ENCODE peak calls at places on chromosomes 7 and 10, in six cellular contexts. One of them, this sample, is unnamed.

GRCh38 chr7:37354661-37355131 is 94.0 kb downstream of the ELMO1 start:
- DNase-seq in hepatocyte: peak
- DNase-seq in NCI-H1417: no peak
- DNase-seq in SW480: peak
- DNase-seq in NCI-H1105: no peak
- DNase-seq in hypothalamus: no peak
- DNase-seq in this sample: no peak

GRCh38 chr7:7517661-7518236 is 17.9 kb downstream of the COL28A1 start:
- DNase-seq in hypothalamus: no peak
- DNase-seq in SW480: no peak
- DNase-seq in hepatocyte: no peak
- DNase-seq in NCI-H1105: no peak
- DNase-seq in NCI-H1417: no peak
- DNase-seq in this sample: no peak

GRCh38 chr10:13776861-13777301 is 190.1 kb downstream of the PRPF18 start:
- DNase-seq in NCI-H1417: no peak
- DNase-seq in hypothalamus: no peak
- DNase-seq in NCI-H1105: no peak
- DNase-seq in hepatocyte: no peak
- DNase-seq in SW480: no peak
- DNase-seq in this sample: no peak

GRCh38 chr10:69413221-69413865 is 3.4 kb downstream of the TACR2 start:
- DNase-seq in hypothalamus: peak
- DNase-seq in NCI-H1417: no peak
- DNase-seq in NCI-H1105: peak
- DNase-seq in hepatocyte: peak
- DNase-seq in SW480: peak
- DNase-seq in this sample: peak

GRCh38 chr10:44923611-44924010 is 12.5 kb downstream of the TMEM72 start:
- DNase-seq in NCI-H1105: no peak
- DNase-seq in hypothalamus: no peak
- DNase-seq in NCI-H1417: no peak
- DNase-seq in SW480: no peak
- DNase-seq in hepatocyte: no peak
- DNase-seq in this sample: no peak

GRCh38 chr7:68364871-68365625 is 1233.2 kb upstream of the AUTS2 start:
- DNase-seq in SW480: no peak
- DNase-seq in hypothalamus: no peak
- DNase-seq in NCI-H1417: no peak
- DNase-seq in NCI-H1105: no peak
- DNase-seq in hepatocyte: no peak
- DNase-seq in this sample: no peak

GRCh38 chr10:15814565-15814964 is 45.7 kb downstream of the MINDY3 start:
- DNase-seq in SW480: no peak
- DNase-seq in hypothalamus: no peak
- DNase-seq in hepatocyte: no peak
- DNase-seq in NCI-H1417: no peak
- DNase-seq in NCI-H1105: no peak
- DNase-seq in this sample: no peak

GRCh38 chr10:80473096-80473657 is 19.1 kb downstream of the TSPAN14 start:
- DNase-seq in hepatocyte: no peak
- DNase-seq in hypothalamus: no peak
- DNase-seq in NCI-H1105: no peak
- DNase-seq in NCI-H1417: no peak
- DNase-seq in SW480: no peak
- DNase-seq in this sample: no peak

GRCh38 chr7:37342170-37342569 is 106.5 kb downstream of the ELMO1 start:
- DNase-seq in SW480: no peak
- DNase-seq in hypothalamus: no peak
- DNase-seq in NCI-H1417: no peak
- DNase-seq in hepatocyte: no peak
- DNase-seq in NCI-H1105: no peak
- DNase-seq in this sample: no peak

GRCh38 chr10:32180354-32181280 is 124.4 kb upstream of the KIF5B start:
- DNase-seq in NCI-H1105: no peak
- DNase-seq in NCI-H1417: no peak
- DNase-seq in hepatocyte: no peak
- DNase-seq in hypothalamus: no peak
- DNase-seq in SW480: no peak
- DNase-seq in this sample: no peak

GRCh38 chr10:44510716-44511115 is 125.8 kb upstream of the CXCL12 start:
- DNase-seq in NCI-H1417: no peak
- DNase-seq in SW480: no peak
- DNase-seq in hypothalamus: no peak
- DNase-seq in NCI-H1105: no peak
- DNase-seq in hepatocyte: no peak
- DNase-seq in this sample: no peak

GRCh38 chr10:73906524-73907447 is 4.1 kb upstream of the PLAU start:
- DNase-seq in NCI-H1417: no peak
- DNase-seq in SW480: peak
- DNase-seq in hepatocyte: peak
- DNase-seq in hypothalamus: no peak
- DNase-seq in NCI-H1105: no peak
- DNase-seq in this sample: no peak

GRCh38 chr10:103793920-103794883 is 61.2 kb downstream of the SH3PXD2A start:
- DNase-seq in NCI-H1417: peak
- DNase-seq in NCI-H1105: no peak
- DNase-seq in SW480: no peak
- DNase-seq in hepatocyte: peak
- DNase-seq in hypothalamus: no peak
- DNase-seq in this sample: peak

GRCh38 chr10:120182431-120182830 is 274.6 kb upstream of the PLPP4 start:
- DNase-seq in NCI-H1417: no peak
- DNase-seq in hypothalamus: no peak
- DNase-seq in hepatocyte: no peak
- DNase-seq in NCI-H1105: no peak
- DNase-seq in SW480: no peak
- DNase-seq in this sample: no peak

GRCh38 chr10:103911021-103911459 is 6.9 kb downstream of the STN1 start:
- DNase-seq in SW480: no peak
- DNase-seq in hepatocyte: no peak
- DNase-seq in NCI-H1105: no peak
- DNase-seq in NCI-H1417: no peak
- DNase-seq in hypothalamus: no peak
- DNase-seq in this sample: no peak

GRCh38 chr7:127066974-127067373 is 185.8 kb downstream of the GRM8 start:
- DNase-seq in NCI-H1105: no peak
- DNase-seq in hepatocyte: peak
- DNase-seq in SW480: peak
- DNase-seq in hypothalamus: no peak
- DNase-seq in NCI-H1417: peak
- DNase-seq in this sample: peak

GRCh38 chr7:103648135-103648534 is 202.1 kb upstream of the SLC26A5 start:
- DNase-seq in NCI-H1417: no peak
- DNase-seq in hypothalamus: no peak
- DNase-seq in SW480: no peak
- DNase-seq in NCI-H1105: no peak
- DNase-seq in hepatocyte: no peak
- DNase-seq in this sample: no peak

GRCh38 chr7:50197547-50197946 is 104.5 kb upstream of the ZPBP start:
- DNase-seq in NCI-H1105: no peak
- DNase-seq in hypothalamus: no peak
- DNase-seq in NCI-H1417: no peak
- DNase-seq in hepatocyte: peak
- DNase-seq in SW480: peak
- DNase-seq in this sample: peak

This sample was measured in HT-29.